ENCODE peak calls at places on chromosomes 3 and 15, in six cellular contexts. A is IMR-90, C is neuronal stem cell, O is H9, B is H1, F is trophoblast cell. Y is an unnamed sample.

GRCh38 chr3:7682822-7683229 is 818.8 kb upstream of the LMCD1 start:
- DNase-seq in A (peak; percentile 10), F (peak; percentile 27), O (no peak), B (no peak), C (no peak), Y (peak; percentile 15)

GRCh38 chr3:64673159-64673715 is 14.6 kb downstream of the ADAMTS9 start:
- DNase-seq in A (no peak), O (no peak), F (peak; percentile 67), C (no peak), B (no peak), Y (no peak)

GRCh38 chr15:40762919-40763800 is 708 bp upstream of the GCHFR start:
- DNase-seq in B (peak; percentile 68), A (peak; percentile 11), C (no peak), F (peak; percentile 100), O (peak; percentile 64), Y (no peak)

GRCh38 chr3:39592729-39593128 is 125.2 kb downstream of the MOBP start:
- DNase-seq in O (no peak), A (no peak), F (no peak), C (no peak), B (no peak), Y (no peak)

GRCh38 chr3:125322166-125322565 is 53.0 kb downstream of the ZNF148 start:
- DNase-seq in O (no peak), A (peak; percentile 86), F (no peak), C (no peak), B (no peak), Y (no peak)

GRCh38 chr15:100400996-100401395 is 59.2 kb upstream of the ADAMTS17 start:
- DNase-seq in F (no peak), C (no peak), B (no peak), O (no peak), A (no peak), Y (no peak)

GRCh38 chr15:64950888-64951287 is 38.8 kb downstream of the SPG21 start:
- DNase-seq in C (no peak), B (peak; percentile 40), A (no peak), O (no peak), F (peak; percentile 88), Y (no peak)

GRCh38 chr3:66133050-66133757 is 87.6 kb upstream of the SLC25A26 start:
- DNase-seq in C (no peak), O (no peak), A (peak; percentile 91), B (no peak), F (peak; percentile 53), Y (peak; percentile 71)

GRCh38 chr3:38805765-38806386 is 10.1 kb downstream of the SCN10A start:
- DNase-seq in C (peak; percentile 95), F (peak; percentile 93), B (peak; percentile 78), O (peak; percentile 72), A (peak; percentile 74), Y (peak; percentile 76)

DNA sequence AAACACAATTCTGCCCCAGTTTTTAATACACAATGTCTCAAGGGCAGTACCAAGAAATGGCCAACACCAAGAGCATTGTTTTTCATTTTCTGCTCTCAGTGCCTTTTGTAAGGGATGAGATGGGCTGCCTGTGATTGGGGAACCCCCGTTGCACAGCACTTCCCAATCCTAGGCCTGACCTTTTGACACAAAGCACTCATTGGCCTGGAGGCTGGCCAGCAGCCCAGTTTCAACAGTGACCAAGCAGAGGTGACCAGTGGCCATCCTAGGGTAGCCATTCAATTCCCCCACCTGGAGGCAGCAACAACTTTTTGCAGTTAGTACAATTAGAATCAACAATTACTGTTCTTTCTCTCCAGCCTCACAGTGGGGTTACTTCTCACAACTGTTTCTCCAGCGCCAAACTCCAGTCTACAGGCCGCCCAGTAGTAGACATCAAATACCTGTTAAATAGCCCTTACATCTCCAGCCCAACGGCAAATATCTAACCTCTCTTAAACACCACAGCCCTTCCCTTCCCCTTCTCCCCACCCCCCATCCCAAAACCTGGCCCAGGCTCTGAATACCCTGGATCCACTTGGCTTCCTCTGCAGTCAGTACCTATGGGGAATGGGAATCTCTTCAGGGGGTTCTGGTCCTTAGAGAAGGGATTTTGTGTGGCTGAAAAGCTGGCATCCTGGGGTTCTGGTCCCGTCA is 8.9 kb upstream of the LRRC2 start:
- DNase-seq in F (no peak), C (no peak), A (no peak), B (peak; percentile 64), O (peak; percentile 58), Y (no peak)
- H3K23ac ChIP-seq in F (no peak overlapping the region), C (no peak overlapping the region), A (no peak overlapping the region), B (no peak overlapping the region), O (no peak overlapping the region), Y (no peak overlapping the region)

GRCh38 chr15:57382222-57382621 is 5.9 kb downstream of the CGNL1 start:
- DNase-seq in A (no peak), F (no peak), B (no peak), O (no peak), C (no peak), Y (no peak)
- H3K4me1 ChIP-seq in A (peaks cover 3% of the 10 kb centered on the region), F (peaks cover 4% of the 10 kb centered on the region), B (peaks cover 34% of the 10 kb centered on the region), O (peaks cover 20% of the 10 kb centered on the region), C (peaks cover 15% of the 10 kb centered on the region), Y (peaks cover 14% of the 10 kb centered on the region)

GRCh38 chr15:98312913-98313312 is 335.4 kb upstream of the IGF1R start:
- DNase-seq in A (no peak), C (no peak), B (no peak), O (no peak), F (no peak), Y (no peak)
- H2AFZ ChIP-seq in A (peak overlapping the region; percentile 56), C (no peak overlapping the region), B (no peak overlapping the region), O (no peak overlapping the region), F (no peak overlapping the region), Y (no peak overlapping the region)

GRCh38 chr3:187808466-187809291 is 63.4 kb upstream of the BCL6 start:
- DNase-seq in A (no peak), C (no peak), B (no peak), O (no peak), F (peak; percentile 2), Y (no peak)

GRCh38 chr3:187807086-187807862 is 62.0 kb upstream of the BCL6 start:
- DNase-seq in F (peak; percentile 33), B (no peak), C (no peak), O (no peak), A (peak; percentile 84), Y (peak; percentile 68)

GRCh38 chr3:187813198-187813597 is 67.9 kb upstream of the BCL6 start:
- DNase-seq in C (no peak), F (no peak), O (no peak), A (no peak), B (no peak), Y (no peak)

GRCh38 chr3:187811580-187812250 is 66.4 kb upstream of the BCL6 start:
- DNase-seq in F (peak; percentile 86), A (peak; percentile 92), O (no peak), C (no peak), B (no peak), Y (peak; percentile 96)

GRCh38 chr3:187809979-187810568 is 64.8 kb upstream of the BCL6 start:
- DNase-seq in C (no peak), A (no peak), F (peak; percentile 75), O (no peak), B (no peak), Y (no peak)
- H3K23ac ChIP-seq in C (no peak overlapping the region), A (no peak overlapping the region), F (no peak overlapping the region), O (no peak overlapping the region), B (no peak overlapping the region), Y (no peak overlapping the region)

Y was measured in mesenchymal stem cell.